ENCODE peak calls at places on chromosomes 11 and 22, in four cellular contexts. One of them, this sample, is unnamed.

GRCh38 chr11:68120212-68121066 is 749 bp downstream of the CHKA start:
- DNase-seq in CD8-positive, alpha-beta T cell: peak; percentile 42
- DNase-seq in HepG2: peak; percentile 47
- DNase-seq in Peyer's patch: peak; percentile 77
- DNase-seq in this sample: no peak

GRCh38 chr22:20392983-20393704 is 807 bp upstream of the ZNF74 start:
- DNase-seq in HepG2: no peak
- DNase-seq in Peyer's patch: no peak
- DNase-seq in CD8-positive, alpha-beta T cell: no peak
- DNase-seq in this sample: no peak

GRCh38 chr11:128575956-128576340 is 11.4 kb downstream of the ETS1 start:
- DNase-seq in CD8-positive, alpha-beta T cell: no peak
- DNase-seq in Peyer's patch: no peak
- DNase-seq in HepG2: no peak
- DNase-seq in this sample: no peak

GRCh38 chr11:103904324-103904667 is 132.1 kb upstream of the DDI1 start:
- DNase-seq in Peyer's patch: no peak
- DNase-seq in HepG2: no peak
- DNase-seq in CD8-positive, alpha-beta T cell: no peak
- DNase-seq in this sample: no peak

GRCh38 chr22:31289335-31289734 is 3.0 kb downstream of the PIK3IP1 start:
- DNase-seq in HepG2: no peak
- DNase-seq in CD8-positive, alpha-beta T cell: no peak
- DNase-seq in Peyer's patch: peak; percentile 81
- DNase-seq in this sample: no peak

GRCh38 chr22:28229566-28230483 is 310.8 kb upstream of the PITPNB start:
- DNase-seq in HepG2: no peak
- DNase-seq in Peyer's patch: no peak
- DNase-seq in CD8-positive, alpha-beta T cell: no peak
- DNase-seq in this sample: no peak

GRCh38 chr22:24178502-24179440 is 2.5 kb upstream of the SUSD2 start:
- DNase-seq in CD8-positive, alpha-beta T cell: no peak
- DNase-seq in HepG2: no peak
- DNase-seq in Peyer's patch: no peak
- DNase-seq in this sample: no peak

GRCh38 chr11:5626191-5626590 is 1.4 kb downstream of the TRIM34 start:
- DNase-seq in Peyer's patch: no peak
- DNase-seq in CD8-positive, alpha-beta T cell: no peak
- DNase-seq in HepG2: no peak
- DNase-seq in this sample: no peak

GRCh38 chr22:29914165-29914564 is 31.2 kb downstream of the MTMR3 start:
- DNase-seq in HepG2: no peak
- DNase-seq in Peyer's patch: no peak
- DNase-seq in CD8-positive, alpha-beta T cell: no peak
- DNase-seq in this sample: peak; percentile 49

GRCh38 chr11:76824980-76825725 is 35.6 kb upstream of the ACER3 start:
- DNase-seq in Peyer's patch: no peak
- DNase-seq in CD8-positive, alpha-beta T cell: no peak
- DNase-seq in HepG2: no peak
- DNase-seq in this sample: no peak

GRCh38 chr11:66328307-66329144 is 7.7 kb downstream of the RIN1 start:
- DNase-seq in HepG2: peak; percentile 71
- DNase-seq in Peyer's patch: peak; percentile 87
- DNase-seq in CD8-positive, alpha-beta T cell: peak; percentile 81
- DNase-seq in this sample: no peak

GRCh38 chr11:69702239-69702668 is 1.6 kb downstream of the FGF19 start:
- DNase-seq in CD8-positive, alpha-beta T cell: no peak
- DNase-seq in HepG2: peak; percentile 69
- DNase-seq in Peyer's patch: no peak
- DNase-seq in this sample: no peak

GRCh38 chr22:21937041-21937820 is 15.4 kb downstream of the PPM1F start:
- DNase-seq in Peyer's patch: no peak
- DNase-seq in HepG2: no peak
- DNase-seq in CD8-positive, alpha-beta T cell: no peak
- DNase-seq in this sample: no peak

GRCh38 chr22:19242699-19243098 is 48.8 kb downstream of the CLTCL1 start:
- DNase-seq in Peyer's patch: no peak
- DNase-seq in HepG2: no peak
- DNase-seq in CD8-positive, alpha-beta T cell: no peak
- DNase-seq in this sample: no peak

GRCh38 chr22:25930083-25930482 is 188.1 kb downstream of the MYO18B start:
- DNase-seq in Peyer's patch: no peak
- DNase-seq in CD8-positive, alpha-beta T cell: no peak
- DNase-seq in HepG2: no peak
- DNase-seq in this sample: no peak

GRCh38 chr11:2944953-2945756 is 15.9 kb upstream of the PHLDA2 start:
- DNase-seq in Peyer's patch: peak; percentile 88
- DNase-seq in CD8-positive, alpha-beta T cell: no peak
- DNase-seq in HepG2: no peak
- DNase-seq in this sample: peak; percentile 75

GRCh38 chr22:17257091-17257490 is 37.9 kb upstream of the ADA2 start:
- DNase-seq in Peyer's patch: no peak
- DNase-seq in HepG2: no peak
- DNase-seq in CD8-positive, alpha-beta T cell: no peak
- DNase-seq in this sample: no peak

GRCh38 chr11:9849384-9849783 is 185.5 kb downstream of the SWAP70 start:
- DNase-seq in CD8-positive, alpha-beta T cell: no peak
- DNase-seq in Peyer's patch: no peak
- DNase-seq in HepG2: no peak
- DNase-seq in this sample: no peak

GRCh38 chr11:11073996-11074395 is 216.1 kb upstream of the ZBED5 start:
- DNase-seq in HepG2: no peak
- DNase-seq in Peyer's patch: no peak
- DNase-seq in CD8-positive, alpha-beta T cell: no peak
- DNase-seq in this sample: no peak

GRCh38 chr11:11076879-11077278 is 219.0 kb upstream of the ZBED5 start:
- DNase-seq in Peyer's patch: no peak
- DNase-seq in HepG2: no peak
- DNase-seq in CD8-positive, alpha-beta T cell: no peak
- DNase-seq in this sample: no peak

GRCh38 chr11:11074686-11075370 is 217.0 kb upstream of the ZBED5 start:
- DNase-seq in CD8-positive, alpha-beta T cell: no peak
- DNase-seq in HepG2: no peak
- DNase-seq in Peyer's patch: no peak
- DNase-seq in this sample: no peak

GRCh38 chr11:11076276-11076675 is 218.4 kb upstream of the ZBED5 start:
- DNase-seq in HepG2: no peak
- DNase-seq in Peyer's patch: no peak
- DNase-seq in CD8-positive, alpha-beta T cell: no peak
- DNase-seq in this sample: no peak

GRCh38 chr11:11075515-11076171 is 217.8 kb upstream of the ZBED5 start:
- DNase-seq in CD8-positive, alpha-beta T cell: no peak
- DNase-seq in HepG2: no peak
- DNase-seq in Peyer's patch: no peak
- DNase-seq in this sample: no peak
- TF ChIP-seq CTCF in CD8-positive, alpha-beta T cell: no peak
- TF ChIP-seq CTCF in HepG2: no peak
- TF ChIP-seq CTCF in Peyer's patch: no peak
- TF ChIP-seq CTCF in this sample: no peak

GRCh38 chr11:32485733-32486132 is 50.4 kb upstream of the WT1 start:
- DNase-seq in CD8-positive, alpha-beta T cell: no peak
- DNase-seq in HepG2: no peak
- DNase-seq in Peyer's patch: no peak
- DNase-seq in this sample: no peak

GRCh38 chr11:32489464-32489863 is 54.1 kb upstream of the WT1 start:
- DNase-seq in HepG2: no peak
- DNase-seq in CD8-positive, alpha-beta T cell: no peak
- DNase-seq in Peyer's patch: no peak
- DNase-seq in this sample: no peak

GRCh38 chr11:32487270-32487669 is 51.9 kb upstream of the WT1 start:
- DNase-seq in CD8-positive, alpha-beta T cell: no peak
- DNase-seq in HepG2: no peak
- DNase-seq in Peyer's patch: no peak
- DNase-seq in this sample: no peak
- TF ChIP-seq CTCF in CD8-positive, alpha-beta T cell: no peak
- TF ChIP-seq CTCF in HepG2: no peak
- TF ChIP-seq CTCF in Peyer's patch: no peak
- TF ChIP-seq CTCF in this sample: no peak

DNA sequence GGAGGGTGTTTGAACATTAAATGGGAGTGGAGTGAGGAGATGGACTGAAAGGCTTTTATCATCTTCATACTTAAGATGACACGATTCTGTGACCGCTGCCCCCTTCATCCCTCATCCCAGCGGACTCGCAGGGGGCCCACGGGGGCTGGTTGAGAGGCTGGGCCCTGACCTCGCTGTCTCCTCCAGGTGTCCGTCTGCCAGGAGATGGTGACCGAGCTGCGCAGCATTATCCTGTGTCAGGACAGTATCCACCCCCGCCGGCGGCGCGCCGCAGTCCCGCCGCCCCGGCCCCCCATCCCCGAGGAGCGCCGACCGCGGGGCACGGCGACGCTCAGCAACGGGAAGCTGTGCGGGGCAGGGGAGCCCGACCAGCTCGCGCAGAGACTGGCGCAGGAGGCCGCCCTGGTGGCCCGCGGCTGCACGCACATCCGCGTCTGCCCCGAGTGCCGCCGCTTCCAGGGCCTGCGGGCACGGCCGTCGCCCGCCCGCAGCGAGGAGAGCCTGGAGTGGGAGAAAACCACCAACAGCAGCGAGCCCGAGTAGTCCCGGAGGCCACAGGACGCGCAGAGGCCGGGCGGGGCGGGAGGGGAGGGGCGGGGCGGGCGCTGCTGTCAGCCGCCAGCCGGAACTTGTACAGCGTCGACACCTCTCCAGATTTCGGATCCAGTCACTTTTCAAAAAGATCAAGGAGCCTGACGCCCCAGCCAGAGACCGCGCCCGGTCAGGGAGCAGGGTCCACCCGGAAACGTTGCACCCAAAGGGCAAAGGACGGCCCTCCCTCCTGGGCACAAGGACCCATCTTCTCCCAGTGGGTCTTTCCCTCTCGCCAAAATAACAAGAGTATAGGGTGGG is 38.0 kb upstream of the TBCEL start:
- DNase-seq in HepG2: peak; percentile 15
- DNase-seq in CD8-positive, alpha-beta T cell: peak; percentile 17
- DNase-seq in Peyer's patch: peak; percentile 71
- DNase-seq in this sample: no peak
- TF ChIP-seq CTCF in HepG2: peak; percentile 29
- TF ChIP-seq CTCF in CD8-positive, alpha-beta T cell: peak; percentile 39
- TF ChIP-seq CTCF in Peyer's patch: peak; percentile 42
- TF ChIP-seq CTCF in this sample: no peak

DNA sequence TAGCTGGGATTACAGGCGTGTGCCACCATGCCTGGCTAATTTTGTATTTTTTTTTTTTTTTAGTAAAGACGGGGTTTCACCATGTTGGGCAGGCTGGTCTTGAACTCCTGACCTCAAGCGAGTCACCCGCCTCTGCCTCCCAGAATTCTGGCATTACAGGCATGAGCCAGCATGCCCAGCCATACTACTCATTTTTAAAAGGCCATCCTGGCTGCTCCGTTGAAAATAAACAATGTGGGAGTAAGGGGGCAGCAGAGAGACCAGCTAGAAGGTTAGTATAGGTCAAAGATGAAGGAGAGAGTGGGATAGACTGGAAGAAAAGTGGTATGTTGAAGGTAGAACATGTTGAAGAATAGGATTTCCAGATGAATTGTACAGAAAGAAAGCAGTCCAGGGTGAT is 17.6 kb upstream of the LIN7C start:
- DNase-seq in HepG2: peak; percentile 41
- DNase-seq in CD8-positive, alpha-beta T cell: no peak
- DNase-seq in Peyer's patch: no peak
- DNase-seq in this sample: no peak
- TF ChIP-seq CTCF in HepG2: peak; percentile 40
- TF ChIP-seq CTCF in CD8-positive, alpha-beta T cell: no peak
- TF ChIP-seq CTCF in Peyer's patch: no peak
- TF ChIP-seq CTCF in this sample: no peak

DNA sequence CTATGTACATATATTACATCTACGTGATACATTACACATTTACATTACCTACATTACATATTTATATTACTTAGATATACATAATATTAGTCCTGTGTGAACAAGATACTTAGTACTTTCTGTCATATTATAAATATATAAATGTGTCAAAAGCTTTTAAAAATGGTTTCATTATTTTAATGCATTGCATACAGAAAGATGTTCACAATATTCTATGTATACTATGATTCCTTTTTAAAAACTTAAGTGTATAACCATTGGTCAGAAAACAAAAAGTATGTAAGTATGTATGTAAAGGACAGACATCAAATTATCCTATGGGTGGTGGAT is 647 bp upstream of the ZW10 start:
- DNase-seq in CD8-positive, alpha-beta T cell: no peak
- DNase-seq in Peyer's patch: no peak
- DNase-seq in HepG2: no peak
- DNase-seq in this sample: no peak
- TF ChIP-seq CTCF in CD8-positive, alpha-beta T cell: peak; percentile 26
- TF ChIP-seq CTCF in Peyer's patch: no peak
- TF ChIP-seq CTCF in HepG2: no peak
- TF ChIP-seq CTCF in this sample: no peak